ENCODE peak calls at places on chromosomes 1 and 21, in four cellular contexts. One of them, this sample, is unnamed.

GRCh38 chr1:38038836-38039235 is 7.8 kb downstream of the POU3F1 start:
- DNase-seq in PC-3: peak; percentile 62
- DNase-seq in A549: no peak
- DNase-seq in IMR-90: peak; percentile 51
- DNase-seq in this sample: no peak

GRCh38 chr1:3352952-3353331 is 101.5 kb upstream of the ARHGEF16 start:
- DNase-seq in PC-3: peak; percentile 20
- DNase-seq in A549: no peak
- DNase-seq in IMR-90: no peak
- DNase-seq in this sample: no peak

GRCh38 chr1:79128726-79129125 is 122.2 kb upstream of the ADGRL4 start:
- DNase-seq in PC-3: peak; percentile 83
- DNase-seq in A549: peak; percentile 18
- DNase-seq in IMR-90: peak; percentile 93
- DNase-seq in this sample: no peak

GRCh38 chr1:173867141-173867752 is 542 bp downstream of the GAS5 start:
- DNase-seq in PC-3: no peak
- DNase-seq in A549: no peak
- DNase-seq in IMR-90: no peak
- DNase-seq in this sample: no peak

GRCh38 chr21:33539612-33540011 is 2.3 kb downstream of the GART start:
- DNase-seq in PC-3: no peak
- DNase-seq in A549: no peak
- DNase-seq in IMR-90: peak; percentile 67
- DNase-seq in this sample: no peak

GRCh38 chr21:45981641-45982255 is at the start of gene COL6A1:
- DNase-seq in PC-3: peak; percentile 50
- DNase-seq in A549: no peak
- DNase-seq in IMR-90: peak; percentile 66
- DNase-seq in this sample: no peak

GRCh38 chr1:52007228-52008073 is 17.0 kb upstream of the RAB3B start:
- DNase-seq in PC-3: no peak
- DNase-seq in A549: no peak
- DNase-seq in IMR-90: no peak
- DNase-seq in this sample: no peak

GRCh38 chr1:91846007-91846620 is 39.8 kb downstream of the TGFBR3 start:
- DNase-seq in PC-3: peak; percentile 59
- DNase-seq in A549: no peak
- DNase-seq in IMR-90: peak; percentile 46
- DNase-seq in this sample: no peak

GRCh38 chr1:113763651-113764050 is 4.4 kb upstream of the PHTF1 start:
- DNase-seq in PC-3: no peak
- DNase-seq in A549: no peak
- DNase-seq in IMR-90: no peak
- DNase-seq in this sample: no peak

GRCh38 chr1:87812881-87813577 is 484.3 kb downstream of the LMO4 start:
- DNase-seq in PC-3: no peak
- DNase-seq in A549: no peak
- DNase-seq in IMR-90: no peak
- DNase-seq in this sample: no peak

GRCh38 chr1:152047607-152047953 is 10.8 kb upstream of the S100A11 start:
- DNase-seq in PC-3: peak; percentile 98
- DNase-seq in A549: peak; percentile 36
- DNase-seq in IMR-90: peak; percentile 89
- DNase-seq in this sample: peak; percentile 77

GRCh38 chr21:21146587-21147373 is 148.6 kb downstream of the NCAM2 start:
- DNase-seq in PC-3: no peak
- DNase-seq in A549: no peak
- DNase-seq in IMR-90: no peak
- DNase-seq in this sample: no peak

GRCh38 chr1:245969274-245969673 is 537.8 kb downstream of the SMYD3 start:
- DNase-seq in PC-3: peak; percentile 87
- DNase-seq in A549: no peak
- DNase-seq in IMR-90: peak; percentile 93
- DNase-seq in this sample: no peak

GRCh38 chr1:16013220-16013907 is 4.5 kb downstream of the HSPB7 start:
- DNase-seq in PC-3: peak; percentile 36
- DNase-seq in A549: peak; percentile 34
- DNase-seq in IMR-90: peak; percentile 70
- DNase-seq in this sample: no peak

GRCh38 chr21:28633803-28634572 is 358.7 kb downstream of the LTN1 start:
- DNase-seq in PC-3: peak; percentile 91
- DNase-seq in A549: no peak
- DNase-seq in IMR-90: peak; percentile 95
- DNase-seq in this sample: peak; percentile 77

GRCh38 chr1:55444660-55445059 is 229.5 kb upstream of the USP24 start:
- DNase-seq in PC-3: no peak
- DNase-seq in A549: no peak
- DNase-seq in IMR-90: no peak
- DNase-seq in this sample: no peak

GRCh38 chr1:66788231-66788939 is 12.7 kb downstream of the INSL5 start:
- DNase-seq in PC-3: peak; percentile 75
- DNase-seq in A549: no peak
- DNase-seq in IMR-90: no peak
- DNase-seq in this sample: no peak

GRCh38 chr1:51297401-51298321 is 32.7 kb downstream of the TTC39A start:
- DNase-seq in PC-3: no peak
- DNase-seq in A549: no peak
- DNase-seq in IMR-90: no peak
- DNase-seq in this sample: no peak

GRCh38 chr21:27475363-27475955 is 508.6 kb upstream of the ADAMTS5 start:
- DNase-seq in PC-3: no peak
- DNase-seq in A549: no peak
- DNase-seq in IMR-90: no peak
- DNase-seq in this sample: no peak

GRCh38 chr1:66388918-66389317 is 145.0 kb upstream of the SGIP1 start:
- DNase-seq in PC-3: no peak
- DNase-seq in A549: no peak
- DNase-seq in IMR-90: no peak
- DNase-seq in this sample: no peak

GRCh38 chr21:46060596-46061061 is 37.3 kb upstream of the COL6A2 start:
- DNase-seq in PC-3: peak; percentile 99
- DNase-seq in A549: peak; percentile 39
- DNase-seq in IMR-90: peak; percentile 100
- DNase-seq in this sample: no peak

GRCh38 chr1:115138271-115138670 is 49.0 kb upstream of the TSPAN2 start:
- DNase-seq in PC-3: no peak
- DNase-seq in A549: no peak
- DNase-seq in IMR-90: no peak
- DNase-seq in this sample: no peak

GRCh38 chr1:206110161-206110560 is 7.0 kb downstream of the AVPR1B start:
- DNase-seq in PC-3: no peak
- DNase-seq in A549: no peak
- DNase-seq in IMR-90: no peak
- DNase-seq in this sample: no peak

GRCh38 chr1:169670836-169671235 is 40.6 kb downstream of the SELL start:
- DNase-seq in PC-3: no peak
- DNase-seq in A549: no peak
- DNase-seq in IMR-90: no peak
- DNase-seq in this sample: no peak

GRCh38 chr1:183349201-183349711 is 68.9 kb downstream of the NMNAT2 start:
- DNase-seq in PC-3: no peak
- DNase-seq in A549: no peak
- DNase-seq in IMR-90: peak; percentile 52
- DNase-seq in this sample: no peak

DNA sequence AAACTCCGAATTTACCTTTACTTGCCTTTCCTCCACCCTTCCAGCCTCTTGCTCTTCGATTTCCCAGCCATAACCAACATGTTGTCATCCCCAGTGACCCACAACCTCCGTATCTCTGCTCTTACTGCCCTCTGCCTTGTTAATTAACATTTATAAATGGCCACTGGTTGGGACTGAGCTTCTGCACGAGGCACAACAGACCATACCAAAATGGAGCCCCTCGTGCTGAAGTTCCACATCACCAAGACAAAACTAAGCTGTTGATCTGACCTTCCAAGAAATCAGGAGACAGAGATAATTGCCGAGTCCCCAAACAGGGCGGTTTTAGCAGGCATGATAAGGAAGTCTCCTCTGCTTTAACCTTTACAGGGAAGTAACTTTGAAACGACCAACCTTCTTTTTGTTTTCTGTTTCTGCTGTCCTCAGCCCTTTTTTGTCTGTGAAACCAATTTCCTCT is 71.9 kb downstream of the NMNAT2 start:
- DNase-seq in PC-3: no peak
- DNase-seq in A549: no peak
- DNase-seq in IMR-90: no peak
- DNase-seq in this sample: no peak
- H3K4me2 ChIP-seq in PC-3: no peak overlapping the region
- H3K4me2 ChIP-seq in A549: no peak overlapping the region
- H3K4me2 ChIP-seq in IMR-90: no peak overlapping the region
- H3K4me2 ChIP-seq in this sample: no peak overlapping the region

GRCh38 chr21:37219766-37220432 is 47.2 kb downstream of the VPS26C start:
- DNase-seq in PC-3: no peak
- DNase-seq in A549: no peak
- DNase-seq in IMR-90: no peak
- DNase-seq in this sample: no peak

GRCh38 chr21:37220981-37221664 is 46.0 kb downstream of the VPS26C start:
- DNase-seq in PC-3: peak; percentile 90
- DNase-seq in A549: peak; percentile 79
- DNase-seq in IMR-90: peak; percentile 87
- DNase-seq in this sample: peak; percentile 81

GRCh38 chr21:37223804-37224345 is 43.3 kb downstream of the VPS26C start:
- DNase-seq in PC-3: no peak
- DNase-seq in A549: no peak
- DNase-seq in IMR-90: no peak
- DNase-seq in this sample: no peak

GRCh38 chr21:37224861-37225260 is 42.3 kb downstream of the VPS26C start:
- DNase-seq in PC-3: no peak
- DNase-seq in A549: no peak
- DNase-seq in IMR-90: no peak
- DNase-seq in this sample: no peak

GRCh38 chr21:37220433-37220980 is 46.6 kb downstream of the VPS26C start:
- DNase-seq in PC-3: no peak
- DNase-seq in A549: peak; percentile 15
- DNase-seq in IMR-90: peak; percentile 50
- DNase-seq in this sample: no peak
- TF ChIP-seq CTCF in PC-3: no peak
- TF ChIP-seq CTCF in A549: no peak
- TF ChIP-seq CTCF in IMR-90: no peak
- TF ChIP-seq CTCF in this sample: no peak

GRCh38 chr1:200181861-200182260 is 154.4 kb downstream of the NR5A2 start:
- DNase-seq in PC-3: no peak
- DNase-seq in A549: no peak
- DNase-seq in IMR-90: no peak
- DNase-seq in this sample: no peak
- H3K4me1 ChIP-seq in PC-3: peaks cover 66% of the 10 kb centered on the region
- H3K4me1 ChIP-seq in A549: peaks cover 71% of the 10 kb centered on the region
- H3K4me1 ChIP-seq in IMR-90: peaks cover 16% of the 10 kb centered on the region
- H3K4me1 ChIP-seq in this sample: peaks cover 37% of the 10 kb centered on the region

GRCh38 chr1:5645929-5646328 is 346.3 kb downstream of the NPHP4 start:
- DNase-seq in PC-3: no peak
- DNase-seq in A549: no peak
- DNase-seq in IMR-90: no peak
- DNase-seq in this sample: no peak
- H3K4me2 ChIP-seq in PC-3: no peak overlapping the region
- H3K4me2 ChIP-seq in A549: no peak overlapping the region
- H3K4me2 ChIP-seq in IMR-90: no peak overlapping the region
- H3K4me2 ChIP-seq in this sample: no peak overlapping the region

DNA sequence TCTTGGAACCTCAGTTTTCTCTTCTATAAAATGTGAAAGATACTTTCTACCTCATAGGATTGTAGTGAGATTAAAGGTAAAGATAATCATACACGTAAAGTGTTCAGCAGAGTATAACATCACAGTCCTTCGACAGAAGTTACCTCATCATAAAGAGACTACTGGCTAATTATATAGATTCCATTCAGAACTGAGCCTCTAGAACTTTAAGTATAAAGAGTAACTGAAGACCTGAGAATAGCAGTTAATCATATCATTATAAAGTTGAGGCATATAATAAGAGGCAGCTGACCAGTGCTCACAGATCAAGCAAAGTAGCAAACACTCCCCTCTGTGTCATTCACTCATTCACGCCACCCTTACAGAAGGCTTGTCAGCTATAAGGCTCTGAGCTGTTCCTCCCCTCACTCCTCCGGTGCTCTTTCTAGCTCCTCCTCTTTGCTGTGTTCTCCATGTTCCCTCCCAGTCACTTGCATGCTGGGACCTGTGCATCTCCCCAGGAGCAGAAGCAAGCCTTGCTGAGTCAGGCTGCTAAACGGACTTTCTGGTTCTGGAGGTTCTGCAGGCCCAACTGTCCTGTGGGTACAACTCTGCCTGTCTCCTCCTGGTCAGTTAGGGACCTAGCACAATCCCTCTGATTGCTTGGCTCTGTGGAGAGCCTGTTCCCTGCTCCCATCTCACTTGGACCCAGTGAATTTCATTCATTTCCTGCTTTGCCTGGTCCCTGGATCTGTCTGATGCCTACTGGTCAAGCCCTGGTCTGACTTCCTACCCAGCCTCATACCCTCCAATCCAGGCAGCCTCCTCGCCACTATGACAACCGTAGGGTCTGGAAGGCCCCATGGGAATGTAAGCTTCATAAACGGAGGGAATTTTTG is 28.3 kb upstream of the LY9 start:
- DNase-seq in PC-3: no peak
- DNase-seq in A549: no peak
- DNase-seq in IMR-90: no peak
- DNase-seq in this sample: peak; percentile 82
- TF ChIP-seq CTCF in PC-3: no peak
- TF ChIP-seq CTCF in A549: no peak
- TF ChIP-seq CTCF in IMR-90: no peak
- TF ChIP-seq CTCF in this sample: no peak

DNA sequence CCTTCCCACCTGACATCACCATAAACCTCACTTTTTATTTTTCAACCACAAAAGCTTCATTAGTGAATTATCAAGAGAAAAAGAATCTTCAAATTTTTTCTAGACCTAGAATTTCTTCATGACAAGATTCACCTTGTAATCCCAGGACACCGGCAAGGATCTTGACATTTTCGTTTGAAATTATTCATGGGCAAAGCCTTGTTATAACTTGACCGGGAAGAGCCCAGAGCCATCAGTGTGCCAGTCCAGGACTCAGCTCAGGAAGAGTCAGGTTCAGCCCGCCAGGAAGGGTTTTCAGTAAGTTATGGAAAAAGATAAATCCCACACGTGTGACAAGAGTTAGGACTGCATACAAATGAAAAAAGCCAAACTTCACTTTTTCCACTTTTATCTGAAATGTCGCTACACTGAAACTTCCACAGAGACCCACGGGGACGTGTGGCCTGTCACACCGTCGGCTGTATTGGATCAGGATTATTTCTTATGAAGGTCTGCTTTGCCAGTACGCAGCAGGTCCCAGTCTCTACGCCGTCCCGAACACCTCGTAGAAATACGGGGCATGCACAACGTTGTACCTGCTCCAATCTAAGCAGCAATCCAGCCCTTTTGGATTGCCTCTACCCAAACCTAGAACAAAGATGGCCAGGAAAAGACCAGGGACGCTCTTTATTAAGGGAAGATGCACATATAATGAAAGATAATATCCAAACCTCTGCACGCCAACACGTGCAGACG is 952 bp downstream of the F3 start:
- DNase-seq in PC-3: no peak
- DNase-seq in A549: no peak
- DNase-seq in IMR-90: no peak
- DNase-seq in this sample: no peak
- H3K4me1 ChIP-seq in PC-3: peaks cover 59% of the 10 kb centered on the region
- H3K4me1 ChIP-seq in A549: peaks cover 37% of the 10 kb centered on the region
- H3K4me1 ChIP-seq in IMR-90: peaks cover 11% of the 10 kb centered on the region
- H3K4me1 ChIP-seq in this sample: peaks cover 27% of the 10 kb centered on the region

GRCh38 chr1:8017495-8018310 is 8.4 kb downstream of the ERRFI1 start:
- DNase-seq in PC-3: peak; percentile 64
- DNase-seq in A549: no peak
- DNase-seq in IMR-90: no peak
- DNase-seq in this sample: no peak
- H3K4me2 ChIP-seq in PC-3: peak overlapping the region; percentile 98
- H3K4me2 ChIP-seq in A549: peak overlapping the region; percentile 86
- H3K4me2 ChIP-seq in IMR-90: peak overlapping the region; percentile 2
- H3K4me2 ChIP-seq in this sample: peak overlapping the region; percentile 97

GRCh38 chr1:53450225-53450624 is 9.0 kb upstream of the DMRTB1 start:
- DNase-seq in PC-3: no peak
- DNase-seq in A549: no peak
- DNase-seq in IMR-90: no peak
- DNase-seq in this sample: no peak
- TF ChIP-seq CTCF in PC-3: peak; percentile 55
- TF ChIP-seq CTCF in A549: peak; percentile 36
- TF ChIP-seq CTCF in IMR-90: peak; percentile 35
- TF ChIP-seq CTCF in this sample: peak; percentile 45